ENCODE peak calls at places on chromosomes 5 and 9, in five cellular contexts. L, Y, M, X and W are unnamed samples.

GRCh38 chr9:109251080-109251775 is 69.6 kb downstream of the EPB41L4B start:
- DNase-seq in L (no peak), M (no peak), Y (no peak), X (peak), W (no peak)

GRCh38 chr5:124655943-124656459 is 90.4 kb downstream of the ZNF608 start:
- DNase-seq in M (no peak), L (no peak), Y (peak), X (peak), W (no peak)

GRCh38 chr9:129697956-129698757 is 32.7 kb downstream of the PRRX2 start:
- DNase-seq in X (no peak), L (no peak), M (peak), Y (no peak), W (no peak)

GRCh38 chr5:132391870-132392269 is 22.4 kb downstream of the SLC22A5 start:
- DNase-seq in M (no peak), X (no peak), L (no peak), Y (no peak), W (no peak)

GRCh38 chr9:10855847-10856246 is 243.0 kb upstream of the PTPRD start:
- DNase-seq in X (no peak), Y (no peak), L (no peak), M (no peak), W (no peak)

GRCh38 chr5:80159133-80159815 is 96.6 kb downstream of the SERINC5 start:
- DNase-seq in M (no peak), L (no peak), Y (no peak), X (no peak), W (no peak)

GRCh38 chr9:107894572-107895261 is 405.1 kb upstream of the KLF4 start:
- DNase-seq in Y (peak), M (peak), X (no peak), L (no peak), W (no peak)

GRCh38 chr5:154524846-154525245 is 46.8 kb upstream of the HAND1 start:
- DNase-seq in L (no peak), X (no peak), M (no peak), Y (no peak), W (no peak)

DNA sequence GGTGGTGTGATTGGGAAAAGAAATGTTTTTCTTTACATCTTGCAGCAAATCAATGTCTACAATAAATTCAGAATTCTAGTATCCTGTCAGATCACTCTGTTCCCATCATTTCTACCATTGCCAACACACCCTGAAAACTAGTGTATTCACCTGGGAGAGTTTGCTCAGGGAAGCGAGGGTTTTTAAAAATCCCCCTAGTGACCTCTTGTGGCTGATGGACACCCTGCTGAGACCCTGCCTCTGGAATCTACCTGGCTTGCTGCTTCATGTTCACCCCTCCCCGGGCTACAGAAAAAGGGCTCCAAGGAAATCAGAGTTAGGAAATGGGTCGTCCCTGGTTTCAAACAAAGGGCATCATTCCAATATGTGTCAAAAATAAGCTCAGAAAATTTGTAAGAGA is 21.4 kb upstream of the ALDOB start:
- DNase-seq in Y (no peak), L (no peak), M (no peak), X (no peak), W (no peak)
- TF ChIP-seq CTCF in Y (no peak), L (no peak), M (no peak), X (no peak), W (no peak)

GRCh38 chr5:14146725-14147124 is 3.6 kb downstream of the TRIO start:
- DNase-seq in Y (no peak), X (no peak), L (no peak), M (no peak), W (no peak)
- TF ChIP-seq CTCF in Y (no peak), X (no peak), L (no peak), M (no peak), W (no peak)

GRCh38 chr9:95736891-95737522 is 138.5 kb upstream of the ERCC6L2 start:
- DNase-seq in Y (no peak), M (no peak), L (no peak), X (no peak), W (no peak)

GRCh38 chr9:95733687-95734659 is 141.5 kb upstream of the ERCC6L2 start:
- DNase-seq in Y (no peak), X (no peak), L (no peak), M (no peak), W (no peak)

GRCh38 chr9:95738438-95738837 is 137.1 kb upstream of the ERCC6L2 start:
- DNase-seq in M (no peak), Y (no peak), X (no peak), L (no peak), W (no peak)

GRCh38 chr9:95735701-95736100 is 139.8 kb upstream of the ERCC6L2 start:
- DNase-seq in X (no peak), L (no peak), M (no peak), Y (no peak), W (no peak)

GRCh38 chr9:95736370-95736769 is 139.1 kb upstream of the ERCC6L2 start:
- DNase-seq in M (no peak), L (no peak), Y (no peak), X (peak), W (no peak)
- TF ChIP-seq CTCF in M (peak), L (peak), Y (peak), X (peak), W (no peak)

DNA sequence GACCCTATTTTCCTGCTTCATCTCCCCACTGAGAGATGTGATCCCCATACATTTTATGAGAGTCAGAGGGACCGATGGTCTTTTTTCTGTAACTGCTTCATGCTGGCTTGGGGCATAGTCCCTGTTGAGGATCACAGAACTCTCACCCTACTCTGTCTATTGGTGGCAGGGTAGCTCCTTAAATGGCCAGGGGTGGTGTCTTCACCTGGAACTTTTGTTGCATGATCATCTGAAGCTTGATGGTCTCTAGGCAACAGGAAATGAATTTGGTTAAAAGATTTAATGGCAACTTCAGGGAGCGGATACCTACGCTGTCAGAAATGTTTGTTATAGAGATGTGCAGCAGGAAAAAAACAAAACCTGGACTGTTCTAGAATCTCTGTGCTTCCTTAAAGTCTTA is 87.0 kb upstream of the GLIS3 start:
- DNase-seq in Y (no peak), X (no peak), M (no peak), L (no peak), W (no peak)
- TF ChIP-seq CTCF in Y (no peak), X (no peak), M (no peak), L (no peak), W (no peak)

GRCh38 chr5:121628783-121629182 is 222.9 kb upstream of the FTMT start:
- DNase-seq in Y (no peak), X (no peak), L (no peak), M (no peak), W (no peak)

GRCh38 chr5:121634946-121635345 is 216.7 kb upstream of the FTMT start:
- DNase-seq in X (no peak), Y (no peak), M (no peak), L (no peak), W (no peak)

DNA sequence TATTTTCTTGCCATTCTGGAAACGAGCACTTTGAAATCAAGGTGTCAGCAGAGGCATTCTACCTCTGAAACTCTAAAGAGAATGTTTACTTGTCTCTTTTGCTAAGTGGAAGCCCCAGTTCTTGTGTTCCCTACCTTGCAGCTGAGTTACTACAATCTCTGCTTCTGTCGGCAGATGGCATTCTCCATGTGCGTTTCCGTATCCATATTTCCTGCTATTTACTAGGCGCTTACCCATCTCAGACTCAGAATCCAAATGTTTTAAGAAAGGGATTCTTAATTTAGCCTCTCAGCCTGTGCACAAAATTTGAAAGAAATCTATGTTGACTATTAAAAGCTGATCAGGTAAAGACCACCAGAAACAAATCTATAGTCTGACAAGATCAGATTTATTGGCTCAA is 221.3 kb upstream of the FTMT start:
- DNase-seq in L (no peak), Y (no peak), X (no peak), M (no peak), W (no peak)
- TF ChIP-seq CTCF in L (peak), Y (peak), X (peak), M (peak), W (no peak)

GRCh38 chr5:9851458-9851857 is 221.3 kb upstream of the TAS2R1 start:
- DNase-seq in L (peak), M (peak), X (peak), Y (peak), W (no peak)
- TF ChIP-seq CTCF in L (peak), M (peak), X (peak), Y (peak), W (no peak)

GRCh38 chr9:135819905-135820304 is 87.4 kb downstream of the CAMSAP1 start:
- DNase-seq in L (no peak), M (no peak), X (no peak), Y (no peak), W (no peak)
- TF ChIP-seq CTCF in L (no peak), M (no peak), X (no peak), Y (no peak), W (no peak)

GRCh38 chr9:137049544-137050449 is 3.8 kb upstream of the NPDC1 start:
- DNase-seq in X (peak), Y (no peak), M (no peak), L (no peak), W (no peak)
- TF ChIP-seq CTCF in X (peak), Y (peak), M (peak), L (peak), W (no peak)